ENCODE peak calls at places on chromosome 14, in six cellular contexts. One of them, this sample, is unnamed.

GRCh38 chr14:58738876-58739275 is 101.1 kb downstream of the DACT1 start:
- DNase-seq in hepatocyte: no peak
- DNase-seq in ovary: no peak
- DNase-seq in neural progenitor cell: no peak
- DNase-seq in tibial nerve: no peak
- DNase-seq in A549: no peak
- DNase-seq in this sample: no peak

GRCh38 chr14:59275668-59276067 is 87.2 kb downstream of the DAAM1 start:
- DNase-seq in hepatocyte: peak
- DNase-seq in ovary: no peak
- DNase-seq in neural progenitor cell: no peak
- DNase-seq in A549: peak
- DNase-seq in tibial nerve: no peak
- DNase-seq in this sample: peak

GRCh38 chr14:71478542-71478941 is 453.7 kb upstream of the RGS6 start:
- DNase-seq in A549: no peak
- DNase-seq in neural progenitor cell: no peak
- DNase-seq in hepatocyte: no peak
- DNase-seq in tibial nerve: no peak
- DNase-seq in ovary: no peak
- DNase-seq in this sample: no peak

GRCh38 chr14:39218171-39218769 is 15.4 kb upstream of the MIA2 start:
- DNase-seq in A549: peak
- DNase-seq in hepatocyte: peak
- DNase-seq in neural progenitor cell: no peak
- DNase-seq in tibial nerve: peak
- DNase-seq in ovary: no peak
- DNase-seq in this sample: peak

GRCh38 chr14:98138666-98139065 is 1133.3 kb downstream of the BCL11B start:
- DNase-seq in hepatocyte: peak
- DNase-seq in A549: peak
- DNase-seq in tibial nerve: no peak
- DNase-seq in neural progenitor cell: peak
- DNase-seq in ovary: no peak
- DNase-seq in this sample: no peak

GRCh38 chr14:34436118-34436905 is 25.7 kb downstream of the SPTSSA start:
- DNase-seq in ovary: no peak
- DNase-seq in A549: no peak
- DNase-seq in tibial nerve: no peak
- DNase-seq in neural progenitor cell: no peak
- DNase-seq in hepatocyte: peak
- DNase-seq in this sample: peak

GRCh38 chr14:19878029-19878642 is 3.2 kb downstream of the OR4K2 start:
- DNase-seq in tibial nerve: no peak
- DNase-seq in neural progenitor cell: no peak
- DNase-seq in ovary: no peak
- DNase-seq in A549: no peak
- DNase-seq in hepatocyte: no peak
- DNase-seq in this sample: no peak

GRCh38 chr14:73774244-73774575 is 60.0 kb upstream of the PNMA1 start:
- DNase-seq in neural progenitor cell: no peak
- DNase-seq in ovary: no peak
- DNase-seq in hepatocyte: no peak
- DNase-seq in tibial nerve: no peak
- DNase-seq in A549: no peak
- DNase-seq in this sample: no peak

GRCh38 chr14:101505216-101505970 is 55.9 kb upstream of the DIO3 start:
- DNase-seq in A549: no peak
- DNase-seq in hepatocyte: no peak
- DNase-seq in neural progenitor cell: no peak
- DNase-seq in ovary: peak
- DNase-seq in tibial nerve: no peak
- DNase-seq in this sample: no peak

GRCh38 chr14:24232645-24233537 is at the start of gene GMPR2:
- DNase-seq in hepatocyte: peak
- DNase-seq in ovary: no peak
- DNase-seq in tibial nerve: no peak
- DNase-seq in neural progenitor cell: no peak
- DNase-seq in A549: peak
- DNase-seq in this sample: no peak

GRCh38 chr14:103545915-103546650 is 16.4 kb downstream of the BAG5 start:
- DNase-seq in tibial nerve: no peak
- DNase-seq in neural progenitor cell: no peak
- DNase-seq in ovary: peak
- DNase-seq in A549: no peak
- DNase-seq in hepatocyte: no peak
- DNase-seq in this sample: no peak

GRCh38 chr14:65961004-65961403 is 525.2 kb upstream of the CCDC196 start:
- DNase-seq in ovary: no peak
- DNase-seq in A549: peak
- DNase-seq in tibial nerve: no peak
- DNase-seq in neural progenitor cell: peak
- DNase-seq in hepatocyte: peak
- DNase-seq in this sample: no peak

GRCh38 chr14:55265197-55265596 is 6.0 kb upstream of the FBXO34 start:
- DNase-seq in hepatocyte: no peak
- DNase-seq in neural progenitor cell: no peak
- DNase-seq in ovary: no peak
- DNase-seq in tibial nerve: no peak
- DNase-seq in A549: no peak
- DNase-seq in this sample: no peak

GRCh38 chr14:65255583-65256443 is 153.5 kb upstream of the MAX start:
- DNase-seq in neural progenitor cell: peak
- DNase-seq in A549: no peak
- DNase-seq in hepatocyte: peak
- DNase-seq in tibial nerve: no peak
- DNase-seq in ovary: no peak
- DNase-seq in this sample: peak

GRCh38 chr14:93285048-93285447 is 47.8 kb downstream of the BTBD7 start:
- DNase-seq in neural progenitor cell: no peak
- DNase-seq in ovary: no peak
- DNase-seq in tibial nerve: no peak
- DNase-seq in A549: no peak
- DNase-seq in hepatocyte: no peak
- DNase-seq in this sample: no peak

GRCh38 chr14:23207146-23207540 is 23.7 kb upstream of the SLC7A8 start:
- DNase-seq in A549: no peak
- DNase-seq in hepatocyte: no peak
- DNase-seq in tibial nerve: no peak
- DNase-seq in neural progenitor cell: no peak
- DNase-seq in ovary: no peak
- DNase-seq in this sample: no peak

GRCh38 chr14:69982220-69982795 is 103.1 kb downstream of the SMOC1 start:
- DNase-seq in ovary: no peak
- DNase-seq in tibial nerve: no peak
- DNase-seq in hepatocyte: no peak
- DNase-seq in A549: no peak
- DNase-seq in neural progenitor cell: no peak
- DNase-seq in this sample: no peak

GRCh38 chr14:44412858-44413569 is 94.1 kb downstream of the FSCB start:
- DNase-seq in neural progenitor cell: peak
- DNase-seq in A549: no peak
- DNase-seq in tibial nerve: no peak
- DNase-seq in hepatocyte: no peak
- DNase-seq in ovary: no peak
- DNase-seq in this sample: no peak

GRCh38 chr14:90061849-90062794 is at the start of gene KCNK13:
- DNase-seq in tibial nerve: no peak
- DNase-seq in A549: no peak
- DNase-seq in neural progenitor cell: peak
- DNase-seq in hepatocyte: peak
- DNase-seq in ovary: no peak
- DNase-seq in this sample: no peak

GRCh38 chr14:68460541-68460940 is 332.3 kb downstream of the ZFP36L1 start:
- DNase-seq in neural progenitor cell: no peak
- DNase-seq in ovary: no peak
- DNase-seq in A549: no peak
- DNase-seq in hepatocyte: no peak
- DNase-seq in tibial nerve: peak
- DNase-seq in this sample: no peak
- H3K27ac ChIP-seq in neural progenitor cell: no peak
- H3K27ac ChIP-seq in ovary: no peak
- H3K27ac ChIP-seq in A549: peak
- H3K27ac ChIP-seq in hepatocyte: no peak
- H3K27ac ChIP-seq in tibial nerve: peak
- H3K27ac ChIP-seq in this sample: peak

DNA sequence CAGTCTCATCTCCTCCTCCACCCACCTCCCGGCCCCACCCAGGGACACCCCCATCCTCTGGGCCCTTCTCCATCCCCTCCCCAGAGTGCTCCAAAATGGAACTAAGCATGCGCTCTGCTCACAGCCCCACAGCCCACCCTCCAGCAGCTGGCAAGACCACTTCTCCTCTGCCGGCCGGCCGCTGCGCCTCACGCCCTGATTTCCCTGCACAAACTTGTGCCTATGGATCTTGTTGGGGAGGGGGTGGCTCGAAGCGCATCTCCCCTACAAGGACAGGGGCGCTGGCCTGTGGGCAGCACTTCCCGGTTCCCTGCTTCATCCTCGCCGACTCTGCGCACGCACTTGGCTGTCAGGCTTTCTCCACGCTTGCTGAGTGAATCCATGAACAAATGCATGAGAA is 19.5 kb upstream of the NUDT14 start:
- DNase-seq in hepatocyte: no peak
- DNase-seq in neural progenitor cell: no peak
- DNase-seq in ovary: no peak
- DNase-seq in A549: no peak
- DNase-seq in tibial nerve: no peak
- DNase-seq in this sample: no peak
- H3K27ac ChIP-seq in hepatocyte: no peak
- H3K27ac ChIP-seq in neural progenitor cell: no peak
- H3K27ac ChIP-seq in ovary: no peak
- H3K27ac ChIP-seq in A549: no peak
- H3K27ac ChIP-seq in tibial nerve: no peak
- H3K27ac ChIP-seq in this sample: no peak

GRCh38 chr14:95876769-95877490 is at the start of gene TUNAR:
- DNase-seq in tibial nerve: no peak
- DNase-seq in A549: no peak
- DNase-seq in hepatocyte: no peak
- DNase-seq in ovary: no peak
- DNase-seq in neural progenitor cell: peak
- DNase-seq in this sample: no peak

GRCh38 chr14:95871531-95871930 is 5.1 kb upstream of the TUNAR start:
- DNase-seq in hepatocyte: no peak
- DNase-seq in tibial nerve: no peak
- DNase-seq in neural progenitor cell: no peak
- DNase-seq in A549: no peak
- DNase-seq in ovary: no peak
- DNase-seq in this sample: no peak

GRCh38 chr14:95872777-95873176 is 3.9 kb upstream of the TUNAR start:
- DNase-seq in hepatocyte: no peak
- DNase-seq in neural progenitor cell: no peak
- DNase-seq in A549: no peak
- DNase-seq in ovary: no peak
- DNase-seq in tibial nerve: no peak
- DNase-seq in this sample: no peak

GRCh38 chr14:95877633-95878032 is 1.0 kb downstream of the TUNAR start:
- DNase-seq in ovary: no peak
- DNase-seq in A549: no peak
- DNase-seq in neural progenitor cell: no peak
- DNase-seq in tibial nerve: no peak
- DNase-seq in hepatocyte: no peak
- DNase-seq in this sample: no peak

GRCh38 chr14:95875831-95876768 is 532 bp upstream of the TUNAR start:
- DNase-seq in hepatocyte: no peak
- DNase-seq in neural progenitor cell: peak
- DNase-seq in ovary: no peak
- DNase-seq in tibial nerve: no peak
- DNase-seq in A549: no peak
- DNase-seq in this sample: no peak
- H3K27ac ChIP-seq in hepatocyte: no peak
- H3K27ac ChIP-seq in neural progenitor cell: no peak
- H3K27ac ChIP-seq in ovary: no peak
- H3K27ac ChIP-seq in tibial nerve: no peak
- H3K27ac ChIP-seq in A549: no peak
- H3K27ac ChIP-seq in this sample: no peak

GRCh38 chr14:28577711-28578131 is 188.9 kb upstream of the FOXG1 start:
- DNase-seq in tibial nerve: no peak
- DNase-seq in neural progenitor cell: no peak
- DNase-seq in hepatocyte: no peak
- DNase-seq in A549: no peak
- DNase-seq in ovary: no peak
- DNase-seq in this sample: no peak
- H3K27ac ChIP-seq in tibial nerve: no peak
- H3K27ac ChIP-seq in neural progenitor cell: no peak
- H3K27ac ChIP-seq in hepatocyte: no peak
- H3K27ac ChIP-seq in A549: peak
- H3K27ac ChIP-seq in ovary: no peak
- H3K27ac ChIP-seq in this sample: peak

GRCh38 chr14:68665792-68666195 is 127.1 kb downstream of the ZFP36L1 start:
- DNase-seq in neural progenitor cell: no peak
- DNase-seq in ovary: peak
- DNase-seq in A549: no peak
- DNase-seq in tibial nerve: no peak
- DNase-seq in hepatocyte: no peak
- DNase-seq in this sample: no peak
- H3K27ac ChIP-seq in neural progenitor cell: no peak
- H3K27ac ChIP-seq in ovary: peak
- H3K27ac ChIP-seq in A549: peak
- H3K27ac ChIP-seq in tibial nerve: peak
- H3K27ac ChIP-seq in hepatocyte: peak
- H3K27ac ChIP-seq in this sample: no peak

DNA sequence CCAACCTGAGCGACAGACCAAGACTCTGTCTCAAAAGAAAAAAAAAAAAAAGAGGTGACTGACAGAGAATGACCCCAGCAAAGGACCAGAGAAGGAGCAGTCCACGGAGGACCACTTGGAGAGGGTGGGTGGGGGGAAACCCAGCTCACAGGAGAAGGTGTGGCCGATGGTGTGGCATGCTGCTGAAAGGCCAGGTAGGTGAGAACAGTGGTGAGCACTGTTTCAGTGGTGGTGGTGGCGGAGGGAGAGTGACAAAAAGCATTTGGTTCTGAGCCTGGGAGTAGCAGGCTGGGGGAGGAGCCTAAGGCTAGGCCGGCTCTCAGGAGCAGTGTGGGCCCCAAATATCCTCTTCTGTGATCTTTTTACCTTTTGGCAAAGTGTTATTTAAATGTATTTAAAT is 63.8 kb downstream of the IRF2BPL start:
- DNase-seq in neural progenitor cell: no peak
- DNase-seq in hepatocyte: no peak
- DNase-seq in A549: no peak
- DNase-seq in tibial nerve: no peak
- DNase-seq in ovary: no peak
- DNase-seq in this sample: no peak
- H3K27ac ChIP-seq in neural progenitor cell: no peak
- H3K27ac ChIP-seq in hepatocyte: no peak
- H3K27ac ChIP-seq in A549: peak
- H3K27ac ChIP-seq in tibial nerve: no peak
- H3K27ac ChIP-seq in ovary: no peak
- H3K27ac ChIP-seq in this sample: no peak